ENCODE peak calls at places on chromosomes 13 and 19, in seven cellular contexts. One of them, this sample, is unnamed.

GRCh38 chr19:5890099-5890498 is 13.5 kb downstream of the NDUFA11 start:
- DNase-seq in AG09309: no peak
- DNase-seq in GM12865: no peak
- DNase-seq in fibroblast of lung: no peak
- DNase-seq in heart right ventricle: no peak
- DNase-seq in Caco-2: no peak
- DNase-seq in ovary: no peak
- DNase-seq in this sample: no peak

GRCh38 chr13:45521292-45521691 is 56.6 kb downstream of the COG3 start:
- DNase-seq in AG09309: peak; percentile 66
- DNase-seq in GM12865: no peak
- DNase-seq in fibroblast of lung: peak; percentile 60
- DNase-seq in heart right ventricle: peak; percentile 13
- DNase-seq in Caco-2: peak; percentile 64
- DNase-seq in ovary: no peak
- DNase-seq in this sample: no peak

GRCh38 chr13:19596086-19596485 is 34.8 kb upstream of the TPTE2 start:
- DNase-seq in AG09309: no peak
- DNase-seq in GM12865: no peak
- DNase-seq in fibroblast of lung: no peak
- DNase-seq in heart right ventricle: no peak
- DNase-seq in Caco-2: no peak
- DNase-seq in ovary: no peak
- DNase-seq in this sample: no peak

GRCh38 chr13:33272531-33273124 is 12.9 kb downstream of the STARD13 start:
- DNase-seq in AG09309: no peak
- DNase-seq in GM12865: no peak
- DNase-seq in fibroblast of lung: no peak
- DNase-seq in heart right ventricle: no peak
- DNase-seq in Caco-2: peak; percentile 57
- DNase-seq in ovary: no peak
- DNase-seq in this sample: no peak

GRCh38 chr19:44985445-44985844 is 15.8 kb upstream of the RELB start:
- DNase-seq in AG09309: no peak
- DNase-seq in GM12865: no peak
- DNase-seq in fibroblast of lung: no peak
- DNase-seq in heart right ventricle: no peak
- DNase-seq in Caco-2: no peak
- DNase-seq in ovary: no peak
- DNase-seq in this sample: no peak

GRCh38 chr13:97921146-97921776 is 32.2 kb upstream of the IPO5 start:
- DNase-seq in AG09309: no peak
- DNase-seq in GM12865: no peak
- DNase-seq in fibroblast of lung: peak; percentile 18
- DNase-seq in heart right ventricle: no peak
- DNase-seq in Caco-2: no peak
- DNase-seq in ovary: no peak
- DNase-seq in this sample: no peak

GRCh38 chr13:66501187-66501586 is 728.9 kb downstream of the PCDH9 start:
- DNase-seq in AG09309: no peak
- DNase-seq in GM12865: no peak
- DNase-seq in fibroblast of lung: peak; percentile 74
- DNase-seq in heart right ventricle: no peak
- DNase-seq in Caco-2: no peak
- DNase-seq in ovary: no peak
- DNase-seq in this sample: no peak

GRCh38 chr13:59458908-59459579 is 704.7 kb downstream of the DIAPH3 start:
- DNase-seq in AG09309: peak; percentile 32
- DNase-seq in GM12865: no peak
- DNase-seq in fibroblast of lung: peak; percentile 96
- DNase-seq in heart right ventricle: peak; percentile 29
- DNase-seq in Caco-2: no peak
- DNase-seq in ovary: no peak
- DNase-seq in this sample: no peak

GRCh38 chr19:18291019-18291524 is 9.7 kb upstream of the JUND start:
- DNase-seq in AG09309: no peak
- DNase-seq in GM12865: peak; percentile 26
- DNase-seq in fibroblast of lung: no peak
- DNase-seq in heart right ventricle: no peak
- DNase-seq in Caco-2: no peak
- DNase-seq in ovary: peak; percentile 79
- DNase-seq in this sample: no peak

GRCh38 chr19:2495130-2495641 is 19.3 kb downstream of the GADD45B start:
- DNase-seq in AG09309: no peak
- DNase-seq in GM12865: no peak
- DNase-seq in fibroblast of lung: peak; percentile 74
- DNase-seq in heart right ventricle: peak; percentile 89
- DNase-seq in Caco-2: no peak
- DNase-seq in ovary: peak; percentile 67
- DNase-seq in this sample: no peak

GRCh38 chr13:39540929-39541605 is 61.9 kb downstream of the LHFPL6 start:
- DNase-seq in AG09309: no peak
- DNase-seq in GM12865: no peak
- DNase-seq in fibroblast of lung: no peak
- DNase-seq in heart right ventricle: no peak
- DNase-seq in Caco-2: no peak
- DNase-seq in ovary: no peak
- DNase-seq in this sample: no peak

GRCh38 chr13:28560612-28561011 is 65.7 kb upstream of the FLT1 start:
- DNase-seq in AG09309: no peak
- DNase-seq in GM12865: no peak
- DNase-seq in fibroblast of lung: no peak
- DNase-seq in heart right ventricle: no peak
- DNase-seq in Caco-2: no peak
- DNase-seq in ovary: no peak
- DNase-seq in this sample: no peak

GRCh38 chr13:93951153-93951552 is 528.3 kb downstream of the DCT start:
- DNase-seq in AG09309: no peak
- DNase-seq in GM12865: no peak
- DNase-seq in fibroblast of lung: peak; percentile 52
- DNase-seq in heart right ventricle: no peak
- DNase-seq in Caco-2: no peak
- DNase-seq in ovary: no peak
- DNase-seq in this sample: no peak

GRCh38 chr13:76852991-76853390 is 33.2 kb downstream of the KCTD12 start:
- DNase-seq in AG09309: no peak
- DNase-seq in GM12865: no peak
- DNase-seq in fibroblast of lung: peak; percentile 66
- DNase-seq in heart right ventricle: no peak
- DNase-seq in Caco-2: no peak
- DNase-seq in ovary: no peak
- DNase-seq in this sample: no peak

GRCh38 chr13:90519157-90519556 is 828.3 kb upstream of the MIR17HG start:
- DNase-seq in AG09309: no peak
- DNase-seq in GM12865: no peak
- DNase-seq in fibroblast of lung: no peak
- DNase-seq in heart right ventricle: no peak
- DNase-seq in Caco-2: no peak
- DNase-seq in ovary: no peak
- DNase-seq in this sample: no peak

GRCh38 chr19:52739576-52739975 is 4.7 kb upstream of the ZNF611 start:
- DNase-seq in AG09309: no peak
- DNase-seq in GM12865: no peak
- DNase-seq in fibroblast of lung: no peak
- DNase-seq in heart right ventricle: no peak
- DNase-seq in Caco-2: no peak
- DNase-seq in ovary: no peak
- DNase-seq in this sample: no peak

GRCh38 chr19:40542197-40542859 is 34.3 kb upstream of the SHKBP1 start:
- DNase-seq in AG09309: no peak
- DNase-seq in GM12865: no peak
- DNase-seq in fibroblast of lung: peak; percentile 96
- DNase-seq in heart right ventricle: peak; percentile 76
- DNase-seq in Caco-2: no peak
- DNase-seq in ovary: peak; percentile 89
- DNase-seq in this sample: no peak

GRCh38 chr19:54209058-54209747 is 8.5 kb downstream of the RPS9 start:
- DNase-seq in AG09309: no peak
- DNase-seq in GM12865: peak; percentile 59
- DNase-seq in fibroblast of lung: no peak
- DNase-seq in heart right ventricle: no peak
- DNase-seq in Caco-2: peak; percentile 43
- DNase-seq in ovary: peak; percentile 62
- DNase-seq in this sample: no peak

GRCh38 chr19:4077800-4078683 is 11.3 kb upstream of the ZBTB7A start:
- DNase-seq in AG09309: no peak
- DNase-seq in GM12865: peak; percentile 79
- DNase-seq in fibroblast of lung: peak; percentile 33
- DNase-seq in heart right ventricle: peak; percentile 88
- DNase-seq in Caco-2: no peak
- DNase-seq in ovary: peak; percentile 80
- DNase-seq in this sample: no peak

GRCh38 chr19:5170329-5170745 is 170.3 kb downstream of the PTPRS start:
- DNase-seq in AG09309: no peak
- DNase-seq in GM12865: peak; percentile 38
- DNase-seq in fibroblast of lung: no peak
- DNase-seq in heart right ventricle: no peak
- DNase-seq in Caco-2: peak; percentile 52
- DNase-seq in ovary: peak; percentile 27
- DNase-seq in this sample: peak; percentile 35

GRCh38 chr19:43667524-43668405 is 2.2 kb downstream of the PLAUR start:
- DNase-seq in AG09309: no peak
- DNase-seq in GM12865: no peak
- DNase-seq in fibroblast of lung: no peak
- DNase-seq in heart right ventricle: no peak
- DNase-seq in Caco-2: no peak
- DNase-seq in ovary: peak; percentile 99
- DNase-seq in this sample: no peak

GRCh38 chr19:58003153-58003828 is 671 bp upstream of the ZNF606 start:
- DNase-seq in AG09309: no peak
- DNase-seq in GM12865: no peak
- DNase-seq in fibroblast of lung: peak; percentile 42
- DNase-seq in heart right ventricle: peak; percentile 10
- DNase-seq in Caco-2: no peak
- DNase-seq in ovary: no peak
- DNase-seq in this sample: no peak

GRCh38 chr13:27379694-27380596 is 44.5 kb upstream of the GTF3A start:
- DNase-seq in AG09309: no peak
- DNase-seq in GM12865: peak; percentile 57
- DNase-seq in fibroblast of lung: no peak
- DNase-seq in heart right ventricle: no peak
- DNase-seq in Caco-2: peak; percentile 90
- DNase-seq in ovary: peak; percentile 62
- DNase-seq in this sample: peak; percentile 57

GRCh38 chr13:74040200-74040599 is 94.0 kb downstream of the KLF12 start:
- DNase-seq in AG09309: no peak
- DNase-seq in GM12865: peak; percentile 67
- DNase-seq in fibroblast of lung: peak; percentile 33
- DNase-seq in heart right ventricle: peak; percentile 35
- DNase-seq in Caco-2: peak; percentile 79
- DNase-seq in ovary: no peak
- DNase-seq in this sample: peak; percentile 26
- H3K4me3 ChIP-seq in AG09309: no peak overlapping the region
- H3K4me3 ChIP-seq in GM12865: no peak overlapping the region
- H3K4me3 ChIP-seq in fibroblast of lung: no peak overlapping the region
- H3K4me3 ChIP-seq in heart right ventricle: no peak overlapping the region
- H3K4me3 ChIP-seq in Caco-2: no peak overlapping the region
- H3K4me3 ChIP-seq in ovary: no peak overlapping the region
- H3K4me3 ChIP-seq in this sample: no peak overlapping the region

DNA sequence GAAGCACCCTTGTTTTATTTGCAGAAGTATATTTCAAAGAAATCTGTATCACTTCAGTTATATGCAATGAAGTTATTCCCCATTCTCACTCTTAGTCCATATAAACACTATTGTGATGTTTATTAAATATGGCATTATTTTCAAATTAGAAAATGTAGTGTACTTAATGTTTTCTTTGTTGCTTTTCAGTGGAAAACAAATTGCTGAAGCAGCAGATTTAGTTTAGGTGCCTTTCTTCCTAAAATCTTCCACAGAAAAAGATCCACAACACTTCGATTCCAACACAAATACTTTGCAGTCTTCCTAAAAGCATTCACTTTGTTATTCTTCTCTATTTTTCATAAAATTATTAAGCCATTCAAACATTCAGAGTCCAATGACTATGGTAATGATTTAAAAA is 492.1 kb upstream of the GPC6 start:
- DNase-seq in AG09309: no peak
- DNase-seq in GM12865: no peak
- DNase-seq in fibroblast of lung: no peak
- DNase-seq in heart right ventricle: no peak
- DNase-seq in Caco-2: no peak
- DNase-seq in ovary: no peak
- DNase-seq in this sample: no peak
- H3K4me3 ChIP-seq in AG09309: no peak overlapping the region
- H3K4me3 ChIP-seq in GM12865: no peak overlapping the region
- H3K4me3 ChIP-seq in fibroblast of lung: no peak overlapping the region
- H3K4me3 ChIP-seq in heart right ventricle: no peak overlapping the region
- H3K4me3 ChIP-seq in Caco-2: no peak overlapping the region
- H3K4me3 ChIP-seq in ovary: no peak overlapping the region
- H3K4me3 ChIP-seq in this sample: no peak overlapping the region

GRCh38 chr13:106919638-106920037 is 351.7 kb upstream of the ARGLU1 start:
- DNase-seq in AG09309: no peak
- DNase-seq in GM12865: no peak
- DNase-seq in fibroblast of lung: no peak
- DNase-seq in heart right ventricle: peak; percentile 82
- DNase-seq in Caco-2: no peak
- DNase-seq in ovary: peak; percentile 13
- DNase-seq in this sample: no peak
- H3K4me3 ChIP-seq in AG09309: no peak overlapping the region
- H3K4me3 ChIP-seq in GM12865: no peak overlapping the region
- H3K4me3 ChIP-seq in fibroblast of lung: no peak overlapping the region
- H3K4me3 ChIP-seq in heart right ventricle: no peak overlapping the region
- H3K4me3 ChIP-seq in Caco-2: no peak overlapping the region
- H3K4me3 ChIP-seq in ovary: no peak overlapping the region
- H3K4me3 ChIP-seq in this sample: no peak overlapping the region

GRCh38 chr19:41551711-41552110 is 24.3 kb upstream of the CEACAM21 start:
- DNase-seq in AG09309: no peak
- DNase-seq in GM12865: peak; percentile 78
- DNase-seq in fibroblast of lung: no peak
- DNase-seq in heart right ventricle: no peak
- DNase-seq in Caco-2: no peak
- DNase-seq in ovary: no peak
- DNase-seq in this sample: no peak

GRCh38 chr19:41553804-41554203 is 22.2 kb upstream of the CEACAM21 start:
- DNase-seq in AG09309: no peak
- DNase-seq in GM12865: no peak
- DNase-seq in fibroblast of lung: no peak
- DNase-seq in heart right ventricle: no peak
- DNase-seq in Caco-2: no peak
- DNase-seq in ovary: no peak
- DNase-seq in this sample: no peak

GRCh38 chr19:41552558-41552957 is 23.4 kb upstream of the CEACAM21 start:
- DNase-seq in AG09309: no peak
- DNase-seq in GM12865: peak; percentile 92
- DNase-seq in fibroblast of lung: no peak
- DNase-seq in heart right ventricle: no peak
- DNase-seq in Caco-2: no peak
- DNase-seq in ovary: no peak
- DNase-seq in this sample: no peak

GRCh38 chr19:41555752-41556151 is 20.2 kb upstream of the CEACAM21 start:
- DNase-seq in AG09309: no peak
- DNase-seq in GM12865: no peak
- DNase-seq in fibroblast of lung: no peak
- DNase-seq in heart right ventricle: no peak
- DNase-seq in Caco-2: no peak
- DNase-seq in ovary: no peak
- DNase-seq in this sample: no peak

DNA sequence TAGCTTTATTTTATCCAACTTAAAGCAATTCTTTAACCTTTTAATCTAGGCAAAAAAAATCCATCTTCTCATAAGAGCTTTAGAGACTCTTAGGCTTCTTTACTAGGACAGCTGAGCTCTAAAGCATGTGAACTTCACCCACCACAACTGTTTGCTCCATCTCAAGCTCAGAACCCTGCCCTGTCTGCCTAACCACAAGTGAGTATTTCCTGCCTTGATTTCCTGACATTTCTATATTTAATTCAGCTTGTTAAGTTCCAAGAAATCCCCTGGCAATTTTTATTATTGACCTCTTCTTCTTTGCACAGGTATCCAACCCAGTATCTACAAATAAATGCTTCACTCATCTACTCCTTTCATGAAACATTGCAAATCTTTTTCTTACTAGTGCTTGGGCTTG is 21.1 kb upstream of the CEACAM21 start:
- DNase-seq in AG09309: no peak
- DNase-seq in GM12865: peak; percentile 53
- DNase-seq in fibroblast of lung: no peak
- DNase-seq in heart right ventricle: no peak
- DNase-seq in Caco-2: no peak
- DNase-seq in ovary: no peak
- DNase-seq in this sample: no peak
- H3K4me3 ChIP-seq in AG09309: no peak overlapping the region
- H3K4me3 ChIP-seq in GM12865: no peak overlapping the region
- H3K4me3 ChIP-seq in fibroblast of lung: no peak overlapping the region
- H3K4me3 ChIP-seq in heart right ventricle: no peak overlapping the region
- H3K4me3 ChIP-seq in Caco-2: no peak overlapping the region
- H3K4me3 ChIP-seq in ovary: no peak overlapping the region
- H3K4me3 ChIP-seq in this sample: no peak overlapping the region